ENCODE peak calls at places on chromosome 6, in four cellular contexts. U, G, V and I are unnamed samples.
A peak's percentile ranks its signal among the peaks of the same experiment; 100 is the strongest.

GRCh38 chr6:96522469-96523009 is 933 bp downstream of the UFL1 start:
- DNase-seq in U (peak; percentile 22), G (peak; percentile 7), V (no peak), I (no peak)

GRCh38 chr6:157912326-157912725 is 69.3 kb upstream of the SYNJ2 start:
- DNase-seq in G (no peak), V (no peak), U (no peak), I (no peak)

GRCh38 chr6:5626727-5627426 is 365.6 kb downstream of the FARS2 start:
- DNase-seq in U (no peak), V (no peak), G (no peak), I (no peak)

GRCh38 chr6:149169761-149170359 is 147.7 kb upstream of the TAB2 start:
- DNase-seq in U (no peak), V (no peak), G (no peak), I (no peak)

GRCh38 chr6:129417416-129418086 is 292.4 kb downstream of the ARHGAP18 start:
- DNase-seq in G (no peak), V (no peak), U (no peak), I (no peak)

GRCh38 chr6:15322184-15322583 is 76.3 kb downstream of the JARID2 start:
- DNase-seq in U (no peak), V (no peak), G (no peak), I (no peak)

GRCh38 chr6:138222901-138223546 is 4.7 kb upstream of the PBOV1 start:
- DNase-seq in G (no peak), U (peak; percentile 90), V (no peak), I (no peak)

GRCh38 chr6:91366781-91367180 is 779.9 kb upstream of the MAP3K7 start:
- DNase-seq in G (no peak), V (no peak), U (no peak), I (no peak)

GRCh38 chr6:156347251-156348049 is 429.7 kb upstream of the ARID1B start:
- DNase-seq in U (no peak), G (no peak), V (no peak), I (no peak)

GRCh38 chr6:49003348-49003747 is 459.7 kb downstream of the MMUT start:
- DNase-seq in G (no peak), V (no peak), U (no peak), I (no peak)

GRCh38 chr6:128079026-128079425 is 178.2 kb upstream of the THEMIS start:
- DNase-seq in V (no peak), U (no peak), G (no peak), I (no peak)

GRCh38 chr6:22737331-22737730 is 168.0 kb downstream of the HDGFL1 start:
- DNase-seq in G (no peak), U (no peak), V (peak; percentile 44), I (peak; percentile 77)

GRCh38 chr6:71457883-71458282 is 169.3 kb downstream of the OGFRL1 start:
- DNase-seq in G (no peak), U (no peak), V (no peak), I (no peak)

DNA sequence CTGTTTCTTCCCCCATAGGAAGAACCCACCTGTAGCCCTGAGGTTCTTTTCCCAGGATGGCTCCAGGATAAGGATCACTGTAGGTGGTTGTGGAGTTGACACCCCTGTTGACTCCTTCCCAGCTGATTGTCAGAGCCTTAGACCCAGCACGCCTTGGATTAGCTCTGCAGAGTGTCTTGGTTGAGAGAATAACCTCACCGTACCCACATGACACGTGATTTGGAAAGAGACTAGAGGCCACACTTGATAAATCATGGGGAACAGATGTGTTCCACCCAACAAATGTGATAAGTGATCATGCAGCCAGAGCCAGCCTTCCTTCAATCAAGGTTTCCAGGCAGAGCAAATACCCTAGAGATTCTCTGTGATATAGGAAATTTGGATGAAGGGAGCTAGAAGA is 12.2 kb downstream of the BTN3A1 start:
- DNase-seq in G (no peak), V (no peak), U (no peak), I (no peak)
- TF ChIP-seq JUND in G (no peak), V (no peak), U (no peak), I (no peak)

GRCh38 chr6:35972471-35972985 is 51.6 kb upstream of the SRPK1 start:
- DNase-seq in U (peak; percentile 72), V (no peak), G (peak; percentile 24), I (no peak)
- TF ChIP-seq JUND in U (no peak), V (no peak), G (no peak), I (no peak)

GRCh38 chr6:137010138-137010718 is 34.5 kb downstream of the IL20RA start:
- DNase-seq in V (no peak), U (no peak), G (no peak), I (no peak)
- TF ChIP-seq JUND in V (no peak), U (no peak), G (no peak), I (no peak)

GRCh38 chr6:43582911-43583310 is 6.9 kb downstream of the POLH start:
- DNase-seq in V (no peak), G (no peak), U (no peak), I (no peak)
- TF ChIP-seq JUND in V (no peak), G (no peak), U (no peak), I (no peak)

DNA sequence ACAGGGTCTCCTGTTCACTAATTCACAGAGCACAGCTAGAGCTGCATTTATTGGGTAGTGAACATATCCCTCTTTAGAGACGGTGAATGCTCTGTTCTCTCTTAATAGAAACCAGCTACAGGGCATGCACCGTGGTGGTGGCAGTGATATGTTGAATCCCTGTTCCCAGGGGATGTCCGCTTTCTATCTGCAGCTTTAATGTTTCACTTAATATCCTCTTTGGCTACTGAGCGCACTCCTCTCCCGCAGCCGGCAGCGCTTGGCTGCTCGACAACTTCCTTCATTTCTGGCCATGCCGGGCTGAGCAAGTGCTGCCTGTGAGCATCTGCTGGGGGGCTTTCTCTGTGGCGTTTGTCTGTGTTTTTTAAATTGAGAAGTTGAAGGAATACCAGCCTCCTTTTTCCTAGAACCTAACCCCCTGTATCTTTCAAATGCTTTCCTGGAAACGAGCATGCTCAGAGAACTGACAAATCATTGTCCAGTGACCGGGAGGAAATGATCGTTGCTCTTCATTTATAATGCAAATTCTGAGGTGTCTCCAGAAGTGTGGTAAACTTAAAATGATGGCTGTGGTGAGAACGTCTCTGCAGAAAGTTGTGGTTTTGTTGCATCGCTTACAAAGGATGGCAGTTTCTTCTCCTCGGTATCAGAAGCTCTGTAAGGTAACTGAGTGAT is 297.9 kb downstream of the UTRN start:
- DNase-seq in U (no peak), V (no peak), G (peak; percentile 32), I (no peak)
- TF ChIP-seq JUND in U (no peak), V (no peak), G (no peak), I (no peak)

GRCh38 chr6:46269447-46270229 is 98.9 kb upstream of the ENPP5 start:
- DNase-seq in U (no peak), V (no peak), G (no peak), I (no peak)
- TF ChIP-seq JUND in U (no peak), V (no peak), G (no peak), I (no peak)

GRCh38 chr6:105621564-105622175 is 218.8 kb upstream of the PREP start:
- DNase-seq in U (no peak), V (no peak), G (no peak), I (no peak)

GRCh38 chr6:105628156-105628860 is 225.4 kb upstream of the PREP start:
- DNase-seq in U (no peak), G (no peak), V (no peak), I (peak; percentile 84)

GRCh38 chr6:105620878-105621277 is 218.0 kb upstream of the PREP start:
- DNase-seq in V (no peak), U (no peak), G (no peak), I (no peak)

GRCh38 chr6:105624055-105624454 is 221.2 kb upstream of the PREP start:
- DNase-seq in U (no peak), G (no peak), V (no peak), I (no peak)

GRCh38 chr6:105626290-105627158 is 223.6 kb upstream of the PREP start:
- DNase-seq in G (no peak), V (no peak), U (no peak), I (no peak)
- TF ChIP-seq JUND in G (no peak), V (no peak), U (no peak), I (no peak)

DNA sequence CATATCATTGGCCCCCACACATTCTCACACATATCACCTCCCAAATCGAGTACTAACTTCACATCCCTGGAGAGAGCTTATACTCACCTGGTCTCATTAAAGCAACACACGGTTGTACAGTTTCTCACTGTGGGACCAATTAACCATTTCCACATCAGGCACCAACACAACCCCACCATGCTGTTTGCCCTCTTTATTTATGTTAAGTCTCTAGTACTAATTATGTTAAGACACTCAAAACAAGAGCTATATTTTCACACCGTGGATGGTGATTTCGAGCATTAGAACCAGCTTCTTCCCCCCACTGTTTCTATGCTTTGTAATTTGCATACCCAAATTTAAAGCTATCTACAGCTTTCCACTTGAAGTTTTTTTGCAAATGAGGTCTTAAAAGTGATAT is 6.3 kb downstream of the SCML4 start:
- DNase-seq in G (no peak), V (no peak), U (no peak), I (no peak)
- TF ChIP-seq JUND in G (no peak), V (no peak), U (no peak), I (no peak)

GRCh38 chr6:19692506-19693298 is 144.5 kb upstream of the ID4 start:
- DNase-seq in G (no peak), U (no peak), V (no peak), I (no peak)

GRCh38 chr6:19694697-19695096 is 142.5 kb upstream of the ID4 start:
- DNase-seq in U (no peak), G (no peak), V (no peak), I (no peak)

GRCh38 chr6:19699990-19700389 is 137.2 kb upstream of the ID4 start:
- DNase-seq in V (no peak), U (no peak), G (no peak), I (no peak)

GRCh38 chr6:19697744-19698290 is 139.4 kb upstream of the ID4 start:
- DNase-seq in V (no peak), G (no peak), U (no peak), I (no peak)
- TF ChIP-seq JUND in V (no peak), G (peak; percentile 81), U (no peak), I (no peak)